ENCODE peak calls at places on chromosomes 5 and 9, in eight cellular contexts. Y is left ventricle myocardium inferior, D is upper lobe of right lung, H is sigmoid colon, P is kidney, T is K562, L is DND-41, X is thoracic aorta. K is an unnamed sample.

GRCh38 chr9:97046228-97046627 is 7.3 kb upstream of the CTSV start:
- DNase-seq in P (peak; percentile 90), H (no peak), X (no peak), L (no peak), T (no peak), D (peak; percentile 80), Y (no peak), K (peak; percentile 73)

GRCh38 chr5:137751869-137752491 is 2.2 kb downstream of the HNRNPA0 start:
- DNase-seq in T (peak; percentile 21), L (no peak), Y (no peak), X (no peak), P (no peak), H (no peak), D (no peak), K (no peak)

GRCh38 chr9:110797611-110798010 is 129.0 kb downstream of the MUSK start:
- DNase-seq in H (no peak), L (no peak), D (no peak), X (no peak), P (no peak), T (no peak), Y (no peak), K (no peak)

GRCh38 chr9:86983260-86984255 is 36.3 kb upstream of the GAS1 start:
- DNase-seq in L (no peak), D (no peak), Y (peak; percentile 17), T (no peak), P (no peak), X (no peak), H (no peak), K (no peak)

GRCh38 chr5:140310434-140310833 is 7.5 kb upstream of the PFDN1 start:
- DNase-seq in D (no peak), Y (no peak), H (no peak), P (no peak), X (no peak), L (no peak), T (no peak), K (no peak)

GRCh38 chr5:161302557-161302956 is 244.0 kb downstream of the GABRB2 start:
- DNase-seq in L (no peak), Y (no peak), X (no peak), D (no peak), P (no peak), T (no peak), H (no peak), K (no peak)

GRCh38 chr5:15008476-15008875 is 136.9 kb upstream of the ANKH start:
- DNase-seq in H (peak; percentile 96), X (peak; percentile 93), T (no peak), Y (peak; percentile 85), D (peak; percentile 92), P (peak; percentile 95), L (no peak), K (peak; percentile 91)

GRCh38 chr5:175746851-175747250 is 89.0 kb downstream of the HRH2 start:
- DNase-seq in P (no peak), L (no peak), H (no peak), D (no peak), T (no peak), X (no peak), Y (no peak), K (no peak)

GRCh38 chr5:142846402-142846801 is 76.2 kb downstream of the ARHGAP26 start:
- DNase-seq in P (no peak), D (no peak), H (no peak), X (no peak), T (no peak), Y (no peak), L (no peak), K (no peak)

GRCh38 chr9:112439825-112440224 is 46.8 kb upstream of the KIAA1958 start:
- DNase-seq in H (no peak), X (no peak), T (no peak), D (no peak), P (no peak), L (no peak), Y (no peak), K (no peak)

GRCh38 chr5:87900419-87900818 is 368.2 kb downstream of the TMEM161B start:
- DNase-seq in T (no peak), L (no peak), Y (no peak), H (no peak), X (no peak), P (no peak), D (no peak), K (no peak)

GRCh38 chr9:94717656-94718225 is 8.8 kb upstream of the AOPEP start:
- DNase-seq in T (no peak), H (no peak), P (no peak), Y (no peak), L (no peak), X (no peak), D (no peak), K (no peak)

GRCh38 chr5:179129607-179130071 is 69.5 kb downstream of the ZNF354C start:
- DNase-seq in H (no peak), Y (no peak), P (peak; percentile 40), X (no peak), T (no peak), L (no peak), D (peak; percentile 58), K (peak; percentile 33)

GRCh38 chr5:121968910-121969607 is 7.3 kb downstream of the SRFBP1 start:
- DNase-seq in D (no peak), X (no peak), Y (no peak), P (no peak), T (no peak), H (no peak), L (no peak), K (no peak)

GRCh38 chr5:43121565-43122484 is 1.1 kb downstream of the ZNF131 start:
- DNase-seq in T (peak; percentile 29), P (no peak), X (no peak), D (no peak), H (no peak), Y (no peak), L (no peak), K (no peak)

GRCh38 chr9:122020398-122020797 is 72.7 kb downstream of the TTLL11 start:
- DNase-seq in X (no peak), L (no peak), Y (no peak), P (no peak), H (no peak), D (no peak), T (no peak), K (no peak)

GRCh38 chr9:127628644-127629467 is 16.8 kb downstream of the STXBP1 start:
- DNase-seq in T (peak; percentile 41), L (no peak), X (no peak), H (no peak), Y (peak; percentile 61), D (peak; percentile 46), P (no peak), K (no peak)

GRCh38 chr5:57725628-57726504 is 243.3 kb upstream of the ACTBL2 start:
- DNase-seq in H (no peak), D (no peak), Y (no peak), L (no peak), T (no peak), X (no peak), P (no peak), K (no peak)

GRCh38 chr9:1962588-1963134 is 52.5 kb upstream of the SMARCA2 start:
- DNase-seq in D (no peak), Y (no peak), X (no peak), H (no peak), P (no peak), T (no peak), L (no peak), K (no peak)

GRCh38 chr5:132947661-132948060 is 15.8 kb downstream of the AFF4 start:
- DNase-seq in P (no peak), X (no peak), H (no peak), Y (no peak), L (no peak), T (no peak), D (no peak), K (no peak)

GRCh38 chr5:135977375-135977928 is 22.7 kb upstream of the LECT2 start:
- DNase-seq in T (peak; percentile 65), D (peak; percentile 92), P (peak; percentile 82), X (no peak), H (peak; percentile 80), Y (peak; percentile 66), L (peak; percentile 17), K (peak; percentile 87)

DNA sequence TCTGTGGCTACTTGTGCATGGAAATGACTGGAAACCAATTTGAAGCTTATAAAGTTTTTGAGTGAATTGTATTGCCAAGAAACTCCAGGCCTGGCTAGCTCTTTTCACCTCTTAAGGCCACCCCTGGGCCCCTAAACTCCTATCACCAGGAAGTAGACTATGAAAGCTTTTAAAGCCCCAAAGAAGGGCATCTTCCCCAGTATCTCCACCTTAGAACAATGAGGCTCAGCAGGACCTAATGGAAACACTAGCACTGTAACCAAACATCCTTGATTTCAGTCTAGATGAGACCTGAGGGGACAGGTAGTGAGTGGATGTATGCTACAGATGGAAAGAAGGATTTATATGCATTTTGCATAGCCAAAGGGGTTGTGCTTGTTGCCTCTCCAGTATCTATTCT is 25.0 kb downstream of the LYRM7 start:
- DNase-seq in D (no peak), X (no peak), H (no peak), Y (no peak), L (no peak), T (no peak), P (no peak), K (no peak)
- H3K4me3 ChIP-seq in D (no peak overlapping the region), X (no peak overlapping the region), H (no peak overlapping the region), Y (no peak overlapping the region), L (no peak overlapping the region), T (no peak overlapping the region), P (no peak overlapping the region), K (no peak overlapping the region)

GRCh38 chr9:22238809-22239684 is 207.6 kb upstream of the DMRTA1 start:
- DNase-seq in Y (no peak), L (no peak), H (no peak), X (no peak), T (no peak), D (no peak), P (no peak), K (no peak)

GRCh38 chr9:22244141-22245011 is 202.2 kb upstream of the DMRTA1 start:
- DNase-seq in Y (no peak), L (peak; percentile 41), T (no peak), H (no peak), X (no peak), D (peak; percentile 60), P (no peak), K (no peak)

GRCh38 chr9:22240619-22241018 is 206.0 kb upstream of the DMRTA1 start:
- DNase-seq in T (no peak), H (no peak), X (no peak), D (no peak), P (no peak), L (no peak), Y (no peak), K (no peak)

GRCh38 chr9:22241024-22241423 is 205.6 kb upstream of the DMRTA1 start:
- DNase-seq in P (no peak), L (no peak), Y (no peak), D (no peak), H (no peak), X (no peak), T (no peak), K (no peak)

GRCh38 chr9:22241611-22242010 is 205.0 kb upstream of the DMRTA1 start:
- DNase-seq in L (no peak), P (no peak), T (no peak), H (no peak), Y (no peak), D (no peak), X (no peak), K (no peak)
- H3K27ac ChIP-seq in L (no peak overlapping the region), P (no peak overlapping the region), T (no peak overlapping the region), H (no peak overlapping the region), Y (no peak overlapping the region), D (no peak overlapping the region), X (no peak overlapping the region), K (no peak overlapping the region)

GRCh38 chr5:81752644-81752963 is 1.7 kb upstream of the SSBP2 start:
- DNase-seq in T (no peak), X (no peak), D (no peak), H (no peak), P (no peak), Y (no peak), L (no peak), K (no peak)
- H3K4me3 ChIP-seq in T (no peak overlapping the region), X (no peak overlapping the region), D (no peak overlapping the region), H (no peak overlapping the region), P (no peak overlapping the region), Y (peak overlapping the region; percentile 94), L (no peak overlapping the region), K (peak overlapping the region; percentile 70)

GRCh38 chr9:125141251-125141650 is 2.1 kb downstream of the SCAI start:
- DNase-seq in T (no peak), D (no peak), Y (no peak), H (no peak), L (no peak), P (no peak), X (no peak), K (no peak)
- H3K27ac ChIP-seq in T (no peak overlapping the region), D (no peak overlapping the region), Y (no peak overlapping the region), H (no peak overlapping the region), L (peak overlapping the region; percentile 79), P (no peak overlapping the region), X (no peak overlapping the region), K (no peak overlapping the region)